ENCODE peak calls at places on chromosomes 7 and 10, in ten cellular contexts. P is tibial artery, W is mammary epithelial cell, B is GM06990, M is cardiac muscle cell, E is left ventricle myocardium inferior, F is endodermal cell, Q is colonic mucosa, I is spleen, Z is psoas muscle. R is an unnamed sample.

GRCh38 chr7:132333301-132333700 is 243.0 kb downstream of the PLXNA4 start:
- DNase-seq in P (no peak), W (no peak), B (no peak), M (no peak), E (peak; percentile 27), F (no peak), Q (no peak), I (no peak), Z (no peak), R (no peak)

GRCh38 chr7:107742678-107743566 is 1.0 kb upstream of the CBLL1 start:
- DNase-seq in P (peak; percentile 50), W (no peak), B (no peak), M (no peak), E (peak; percentile 58), F (peak; percentile 91), Q (peak; percentile 67), I (peak; percentile 93), Z (peak; percentile 54), R (peak; percentile 52)

GRCh38 chr10:77872151-77872946 is 54.2 kb downstream of the DLG5 start:
- DNase-seq in P (no peak), W (no peak), B (no peak), M (peak; percentile 52), E (no peak), F (no peak), Q (no peak), I (peak; percentile 61), Z (peak; percentile 52), R (no peak)

GRCh38 chr7:7673240-7673550 is 32.6 kb downstream of the UMAD1 start:
- DNase-seq in P (no peak), W (no peak), B (no peak), M (no peak), E (no peak), F (no peak), Q (no peak), I (no peak), Z (no peak), R (no peak)

GRCh38 chr10:729213-729612 is 39.7 kb upstream of the DIP2C start:
- DNase-seq in P (no peak), W (no peak), B (no peak), M (no peak), E (no peak), F (no peak), Q (no peak), I (no peak), Z (no peak), R (no peak)

GRCh38 chr10:102419561-102420442 is 834 bp upstream of the FBXL15 start:
- DNase-seq in P (no peak), W (no peak), B (no peak), M (no peak), E (peak; percentile 44), F (peak; percentile 93), Q (peak; percentile 74), I (peak; percentile 90), Z (peak; percentile 57), R (no peak)

GRCh38 chr7:113071465-113071864 is 15.2 kb downstream of the GPR85 start:
- DNase-seq in P (peak; percentile 30), W (peak; percentile 14), B (no peak), M (peak; percentile 38), E (no peak), F (no peak), Q (no peak), I (no peak), Z (no peak), R (no peak)

GRCh38 chr10:100482181-100482833 is 19.5 kb downstream of the WNT8B start:
- DNase-seq in P (peak; percentile 48), W (peak; percentile 54), B (peak; percentile 62), M (peak; percentile 76), E (peak; percentile 67), F (peak; percentile 90), Q (peak; percentile 63), I (peak; percentile 92), Z (peak; percentile 73), R (peak; percentile 2)

GRCh38 chr7:105791926-105792325 is 84.5 kb downstream of the ATXN7L1 start:
- DNase-seq in P (no peak), W (peak; percentile 74), B (no peak), M (no peak), E (no peak), F (no peak), Q (no peak), I (no peak), Z (no peak), R (no peak)
- TF ChIP-seq CTCF in P (no peak), W (no peak), B (no peak), M (no peak), E (no peak), F (peak; percentile 37), Q (no peak), I (no peak), Z (no peak), R (no peak)

DNA sequence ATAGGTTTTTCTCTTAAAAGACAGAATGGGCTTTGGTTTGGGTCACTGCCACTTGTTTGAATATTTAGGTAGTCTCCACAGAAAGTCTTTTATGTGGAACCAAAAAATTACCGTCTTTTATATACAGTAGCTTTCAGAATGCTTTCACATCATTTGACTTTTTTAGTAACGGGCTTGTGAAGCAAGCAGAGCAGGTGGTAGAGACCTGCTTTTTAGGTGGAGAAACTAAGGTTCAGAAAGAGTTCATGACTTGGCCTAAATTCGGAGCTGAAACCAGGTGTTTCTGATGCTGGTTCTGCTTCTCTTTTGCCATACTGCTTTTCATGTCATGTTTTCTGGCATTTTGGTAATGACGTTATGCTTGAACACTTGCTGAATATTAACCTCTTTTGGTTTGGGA is 36.3 kb downstream of the GARS1 start:
- DNase-seq in P (no peak), W (no peak), B (peak; percentile 26), M (no peak), E (no peak), F (no peak), Q (no peak), I (no peak), Z (no peak), R (peak; percentile 59)
- H3K4me3 ChIP-seq in P (no peak overlapping the region), W (no peak overlapping the region), B (no peak overlapping the region), M (no peak overlapping the region), E (no peak overlapping the region), F (no peak overlapping the region), Q (no peak overlapping the region), I (no peak overlapping the region), Z (no peak overlapping the region), R (no peak overlapping the region)

GRCh38 chr10:17064435-17064834 is 65.2 kb downstream of the CUBN start:
- DNase-seq in P (no peak), W (no peak), B (no peak), M (no peak), E (no peak), F (no peak), Q (no peak), I (no peak), Z (no peak), R (no peak)
- TF ChIP-seq CTCF in P (no peak), W (no peak), B (no peak), M (no peak), E (no peak), F (no peak), Q (no peak), I (no peak), Z (no peak), R (no peak)

GRCh38 chr7:4707980-4708411 is 25.9 kb downstream of the FOXK1 start:
- DNase-seq in P (no peak), W (no peak), B (no peak), M (no peak), E (no peak), F (peak; percentile 95), Q (no peak), I (no peak), Z (no peak), R (no peak)
- H3K4me3 ChIP-seq in P (no peak overlapping the region), W (no peak overlapping the region), B (no peak overlapping the region), M (no peak overlapping the region), E (no peak overlapping the region), F (no peak overlapping the region), Q (no peak overlapping the region), I (no peak overlapping the region), Z (no peak overlapping the region), R (no peak overlapping the region)

GRCh38 chr7:115475774-115476407 is 554.0 kb downstream of the MDFIC start:
- DNase-seq in P (no peak), W (no peak), B (no peak), M (peak; percentile 35), E (no peak), F (peak; percentile 78), Q (peak; percentile 23), I (no peak), Z (no peak), R (no peak)
- TF ChIP-seq CTCF in P (no peak), W (no peak), B (peak; percentile 25), M (peak; percentile 19), E (peak; percentile 39), F (peak; percentile 70), Q (no peak), I (no peak), Z (no peak), R (peak; percentile 44)

DNA sequence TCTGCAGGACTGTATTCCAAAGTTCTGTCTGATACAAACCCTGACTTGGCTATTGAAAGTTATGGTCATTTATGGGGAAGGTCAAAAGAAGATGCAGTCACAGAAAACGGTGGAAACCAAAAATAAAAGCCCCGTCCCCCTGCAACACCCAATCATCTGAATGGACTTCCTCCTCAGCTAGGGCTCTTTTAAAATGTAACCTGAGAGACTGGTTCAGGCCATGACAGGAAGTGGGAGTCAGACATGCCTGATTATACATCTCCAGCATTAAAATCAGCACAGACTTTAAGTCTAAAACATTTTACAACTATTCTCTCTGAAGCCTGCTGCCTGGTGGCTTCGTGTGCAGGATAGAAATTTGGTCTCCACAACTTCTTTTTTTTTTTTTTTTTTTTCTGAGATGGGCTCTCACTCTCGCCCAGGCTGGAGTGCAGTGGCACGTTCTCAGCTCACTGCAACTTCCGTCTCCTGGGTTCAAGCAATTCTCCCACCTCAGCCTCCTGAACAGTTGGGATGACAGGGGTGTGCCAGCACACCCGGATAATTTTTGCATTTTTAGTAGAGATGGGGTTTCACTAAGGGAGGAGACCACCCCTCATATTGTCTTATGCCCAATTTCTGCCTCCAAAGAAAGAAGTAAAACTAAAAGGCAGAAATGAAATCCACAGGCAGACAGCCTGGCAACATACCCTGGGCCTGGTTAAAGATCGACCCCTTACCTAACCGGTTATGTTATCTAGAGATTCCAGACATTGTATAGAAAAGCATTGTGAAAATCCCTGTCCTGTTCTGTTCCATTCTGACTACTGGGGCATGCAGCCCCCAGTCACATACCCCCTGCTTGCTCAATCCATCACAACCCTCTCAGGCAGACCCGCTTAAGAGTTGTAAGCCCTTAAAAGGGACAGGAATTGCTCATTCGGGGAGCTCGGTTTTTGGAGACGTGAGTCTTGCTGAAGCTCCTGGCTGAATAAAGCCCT is 30.1 kb downstream of the HACD1 start:
- DNase-seq in P (no peak), W (peak; percentile 7), B (no peak), M (peak; percentile 44), E (no peak), F (no peak), Q (no peak), I (no peak), Z (no peak), R (no peak)
- H3K4me3 ChIP-seq in P (no peak overlapping the region), W (no peak overlapping the region), B (no peak overlapping the region), M (no peak overlapping the region), E (no peak overlapping the region), F (no peak overlapping the region), Q (no peak overlapping the region), I (no peak overlapping the region), Z (no peak overlapping the region), R (no peak overlapping the region)